ENCODE peak calls at places on chromosomes 1 and 21, in eight cellular contexts. J, R, H, S, N, I, Q and F are unnamed samples.

GRCh38 chr21:45524756-45525152 is 17.5 kb downstream of the SLC19A1 start:
- DNase-seq in J (no peak), R (no peak), H (no peak), S (no peak), N (no peak), I (no peak), Q (no peak), F (no peak)

GRCh38 chr1:5939268-5940060 is 52.8 kb downstream of the NPHP4 start:
- DNase-seq in J (no peak), R (no peak), H (no peak), S (no peak), N (no peak), I (no peak), Q (no peak), F (no peak)

GRCh38 chr1:6734579-6735397 is 33.2 kb upstream of the DNAJC11 start:
- DNase-seq in J (no peak), R (peak), H (no peak), S (no peak), N (no peak), I (no peak), Q (no peak), F (no peak)

GRCh38 chr1:59366352-59366751 is 69.5 kb downstream of the FGGY start:
- DNase-seq in J (peak), R (peak), H (no peak), S (no peak), N (no peak), I (no peak), Q (no peak), F (peak)

GRCh38 chr1:23745515-23745914 is 2.2 kb downstream of the ELOA start:
- DNase-seq in J (peak), R (peak), H (peak), S (peak), N (peak), I (peak), Q (peak), F (peak)

GRCh38 chr21:15978158-15978805 is 248.5 kb downstream of the USP25 start:
- DNase-seq in J (no peak), R (peak), H (no peak), S (no peak), N (no peak), I (no peak), Q (peak), F (no peak)

GRCh38 chr1:150221552-150221951 is 14.4 kb downstream of the ANP32E start:
- DNase-seq in J (peak), R (peak), H (peak), S (peak), N (peak), I (peak), Q (peak), F (peak)

GRCh38 chr1:89607156-89607555 is 25.8 kb upstream of the LRRC8C start:
- DNase-seq in J (no peak), R (no peak), H (no peak), S (no peak), N (no peak), I (no peak), Q (no peak), F (no peak)

GRCh38 chr1:25006770-25007169 is 76.7 kb upstream of the RUNX3 start:
- DNase-seq in J (peak), R (peak), H (peak), S (no peak), N (no peak), I (no peak), Q (no peak), F (no peak)

GRCh38 chr1:18734001-18734400 is 103.4 kb downstream of the PAX7 start:
- DNase-seq in J (no peak), R (no peak), H (no peak), S (no peak), N (no peak), I (no peak), Q (no peak), F (no peak)

GRCh38 chr1:228008391-228009115 is 1.8 kb downstream of the WNT3A start:
- DNase-seq in J (no peak), R (no peak), H (no peak), S (no peak), N (no peak), I (no peak), Q (peak), F (no peak)

GRCh38 chr21:45285266-45285931 is 2.3 kb downstream of the POFUT2 start:
- DNase-seq in J (no peak), R (no peak), H (no peak), S (no peak), N (no peak), I (no peak), Q (no peak), F (no peak)

GRCh38 chr21:35963920-35964451 is 96.3 kb downstream of the SETD4 start:
- DNase-seq in J (no peak), R (peak), H (no peak), S (no peak), N (no peak), I (no peak), Q (peak), F (no peak)

GRCh38 chr1:1883092-1883858 is 7.6 kb downstream of the GNB1 start:
- DNase-seq in J (no peak), R (no peak), H (no peak), S (no peak), N (no peak), I (no peak), Q (no peak), F (no peak)

GRCh38 chr1:159937014-159937750 is 8.2 kb downstream of the IGSF9 start:
- DNase-seq in J (no peak), R (no peak), H (peak), S (no peak), N (peak), I (no peak), Q (peak), F (peak)

DNA sequence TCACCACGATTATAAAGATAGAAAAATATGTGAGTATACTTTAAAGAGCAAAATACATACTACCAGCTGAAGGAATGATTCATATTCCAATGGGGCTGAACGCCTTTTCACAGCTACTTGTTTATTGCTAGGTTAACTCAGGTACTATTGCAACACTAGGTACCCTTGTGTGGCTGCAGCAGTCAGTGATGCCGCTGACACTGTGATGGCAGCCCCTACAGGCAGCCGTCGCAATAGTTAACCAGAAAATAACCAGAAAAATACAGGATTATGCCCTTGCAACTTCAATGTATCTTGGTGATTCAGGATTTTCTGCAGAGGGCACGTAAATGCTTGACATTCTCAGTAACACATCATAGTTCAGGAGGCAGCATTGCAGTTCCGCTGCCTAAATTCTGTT is 1.6 kb upstream of the MARK1 start:
- DNase-seq in J (peak), R (no peak), H (peak), S (no peak), N (no peak), I (no peak), Q (peak), F (no peak)
- TF ChIP-seq CTCF in J (no peak), R (no peak), H (peak), S (peak), N (no peak), I (no peak), Q (peak), F (peak)

GRCh38 chr21:34722684-34723300 is 54.0 kb downstream of the CLIC6 start:
- DNase-seq in J (no peak), R (no peak), H (no peak), S (no peak), N (peak), I (no peak), Q (peak), F (peak)
- H3K4me3 ChIP-seq in J (no peak), R (no peak), H (no peak), S (no peak), N (no peak), I (no peak), Q (no peak), F (no peak)

DNA sequence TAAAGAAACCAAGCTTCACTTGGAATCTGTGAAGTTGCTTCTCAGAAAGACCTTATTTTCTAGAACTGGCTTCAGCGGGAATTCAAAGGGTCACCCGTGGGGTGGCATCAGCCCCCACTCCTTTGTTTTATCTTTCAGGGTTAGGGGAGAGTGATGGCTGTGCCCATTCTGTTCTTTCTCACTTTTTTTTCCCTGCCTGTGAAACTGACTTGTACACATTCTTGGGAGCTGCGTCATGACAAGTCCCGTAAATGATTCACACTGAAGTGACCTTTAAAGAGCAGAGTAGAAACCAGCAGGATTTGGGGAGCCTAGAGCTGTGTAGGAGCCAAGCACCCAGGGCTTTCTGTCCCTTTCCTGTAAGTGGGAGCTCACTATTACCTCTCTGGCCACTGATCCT is 43.8 kb downstream of the SLC44A3 start:
- DNase-seq in J (peak), R (peak), H (peak), S (peak), N (no peak), I (no peak), Q (no peak), F (peak)
- H2AFZ ChIP-seq in J (no peak), R (peak), H (no peak), S (no peak), N (no peak), I (no peak), Q (no peak), F (no peak)

GRCh38 chr1:203625623-203626189 is 926 bp upstream of the ATP2B4 start:
- DNase-seq in J (peak), R (no peak), H (peak), S (no peak), N (peak), I (peak), Q (no peak), F (peak)
- TF ChIP-seq CTCF in J (no peak), R (peak), H (peak), S (no peak), N (peak), I (peak), Q (no peak), F (peak)

GRCh38 chr1:72282690-72283203 is 408 bp upstream of the NEGR1 start:
- DNase-seq in J (peak), R (peak), H (peak), S (no peak), N (no peak), I (peak), Q (peak), F (peak)

GRCh38 chr1:72283204-72284083 is 1.1 kb upstream of the NEGR1 start:
- DNase-seq in J (peak), R (peak), H (peak), S (no peak), N (no peak), I (peak), Q (peak), F (peak)

GRCh38 chr1:72285074-72285425 is 2.7 kb upstream of the NEGR1 start:
- DNase-seq in J (no peak), R (no peak), H (peak), S (no peak), N (no peak), I (no peak), Q (no peak), F (no peak)

GRCh38 chr1:72284398-72285073 is 2.2 kb upstream of the NEGR1 start:
- DNase-seq in J (peak), R (peak), H (peak), S (no peak), N (no peak), I (peak), Q (peak), F (peak)

DNA sequence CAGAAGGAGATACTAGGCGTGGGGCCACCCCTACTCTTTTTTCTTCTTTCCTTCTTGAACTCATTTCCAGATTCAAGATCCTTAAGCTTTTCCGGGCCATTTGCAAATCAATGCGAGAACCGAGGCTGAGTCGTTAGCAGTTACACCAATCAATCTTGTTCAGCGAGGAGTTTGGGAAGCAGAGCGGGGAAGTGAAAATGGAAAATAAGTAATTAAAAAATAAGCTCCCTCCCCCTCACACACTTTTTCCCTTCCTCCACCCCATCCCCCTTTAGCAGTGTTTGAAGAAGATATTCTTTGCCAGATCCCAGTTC is 1.7 kb upstream of the NEGR1 start:
- DNase-seq in J (no peak), R (no peak), H (no peak), S (no peak), N (no peak), I (no peak), Q (peak), F (no peak)
- H3K4me3 ChIP-seq in J (peak), R (peak), H (peak), S (no peak), N (no peak), I (peak), Q (peak), F (peak)

GRCh38 chr1:198825254-198825653 is 186.4 kb downstream of the PTPRC start:
- DNase-seq in J (no peak), R (no peak), H (no peak), S (no peak), N (no peak), I (no peak), Q (no peak), F (no peak)

GRCh38 chr1:198829948-198830347 is 191.1 kb downstream of the PTPRC start:
- DNase-seq in J (peak), R (peak), H (no peak), S (no peak), N (no peak), I (no peak), Q (peak), F (no peak)

GRCh38 chr1:198833706-198834497 is 195.1 kb downstream of the PTPRC start:
- DNase-seq in J (no peak), R (no peak), H (no peak), S (no peak), N (no peak), I (no peak), Q (no peak), F (no peak)

GRCh38 chr1:198829356-198829755 is 190.5 kb downstream of the PTPRC start:
- DNase-seq in J (no peak), R (no peak), H (no peak), S (no peak), N (no peak), I (no peak), Q (no peak), F (no peak)

DNA sequence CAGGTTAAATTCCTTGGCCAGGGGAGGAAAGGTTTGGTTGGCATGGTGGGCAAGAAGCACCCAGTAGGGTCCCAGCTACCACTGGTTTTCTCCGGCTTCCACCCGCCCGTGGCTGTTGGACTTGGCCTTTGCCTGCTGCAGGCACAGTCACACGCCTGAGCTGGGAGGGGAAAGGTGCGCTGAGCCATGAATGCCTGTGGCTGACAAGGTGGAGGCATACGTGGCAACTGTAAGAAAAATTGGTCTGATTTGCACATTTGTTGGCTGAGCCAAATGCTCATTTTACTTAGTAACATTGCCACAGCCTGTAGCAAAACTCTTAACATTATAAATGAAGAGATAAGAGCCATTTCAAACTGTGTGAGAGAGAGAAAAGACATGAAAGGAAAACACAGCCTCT is 191.6 kb downstream of the PTPRC start:
- DNase-seq in J (no peak), R (no peak), H (no peak), S (no peak), N (no peak), I (no peak), Q (no peak), F (no peak)
- H2AFZ ChIP-seq in J (no peak), R (no peak), H (no peak), S (no peak), N (no peak), I (no peak), Q (peak), F (no peak)